ENCODE peak calls at places on chromosomes 4 and X, in four cellular contexts. V is stimulated activated CD8-positive, alpha-beta memory T cell treated with anti-CD3 and anti-CD28 coated beads, Interleukin-7, amount 100 ng/mL, for 24 hours; J is mucosa of gallbladder; B is effector memory CD8-positive, alpha-beta T cell. L is an unnamed sample.

GRCh38 chr4:114383721-114384120 is 214.9 kb upstream of the UGT8 start:
- DNase-seq in V (no peak), B (no peak), J (no peak), L (peak)

GRCh38 chr4:73828945-73829344 is 7.5 kb upstream of the CXCL6 start:
- DNase-seq in V (no peak), B (no peak), J (no peak), L (no peak)

GRCh38 chrX:53263597-53264094 is 17.7 kb downstream of the IQSEC2 start:
- DNase-seq in J (no peak), B (no peak), V (no peak), L (no peak)

GRCh38 chr4:13544556-13545393 is 467 bp upstream of the NKX3-2 start:
- DNase-seq in V (no peak), J (peak), B (no peak), L (no peak)

GRCh38 chr4:158625544-158625943 is 46.1 kb downstream of the C4orf46 start:
- DNase-seq in V (no peak), J (no peak), B (no peak), L (no peak)

GRCh38 chr4:70895405-70895804 is 6.8 kb upstream of the MOB1B start:
- DNase-seq in V (no peak), J (no peak), B (no peak), L (no peak)

GRCh38 chr4:25926473-25926872 is 12.5 kb downstream of the SMIM20 start:
- DNase-seq in V (no peak), B (no peak), J (no peak), L (no peak)

GRCh38 chrX:15206306-15206705 is 63.6 kb downstream of the ASB9 start:
- DNase-seq in V (no peak), J (no peak), B (no peak), L (no peak)

GRCh38 chrX:47210661-47211425 is 7.6 kb upstream of the CDK16 start:
- DNase-seq in V (no peak), J (no peak), B (no peak), L (no peak)

GRCh38 chrX:103475381-103475780 is 43.9 kb downstream of the RAB40A start:
- DNase-seq in B (no peak), V (no peak), J (no peak), L (no peak)

GRCh38 chr4:178340468-178340867 is 898.2 kb upstream of the AGA start:
- DNase-seq in V (no peak), J (no peak), B (no peak), L (no peak)

GRCh38 chrX:12973561-12974216 is 1.2 kb upstream of the TMSB4X start:
- DNase-seq in J (no peak), B (no peak), V (no peak), L (no peak)

GRCh38 chrX:48695524-48695875 is 1.0 kb upstream of the SUV39H1 start:
- DNase-seq in J (no peak), B (no peak), V (no peak), L (no peak)

GRCh38 chr4:52718123-52718522 is 33.1 kb downstream of the ERVMER34-1 start:
- DNase-seq in B (no peak), V (no peak), J (no peak), L (no peak)

GRCh38 chrX:106039920-106040319 is 1.4 kb upstream of the SERPINA7 start:
- DNase-seq in B (no peak), V (no peak), J (no peak), L (no peak)

GRCh38 chr4:74230902-74231499 is 73.1 kb downstream of the MTHFD2L start:
- DNase-seq in B (no peak), J (no peak), V (no peak), L (no peak)

GRCh38 chrX:32269877-32270276 is 941.5 kb downstream of the DMD start:
- DNase-seq in J (no peak), B (no peak), V (no peak), L (no peak)

GRCh38 chrX:153631931-153632611 is 14.9 kb upstream of the DUSP9 start:
- DNase-seq in V (no peak), B (no peak), J (no peak), L (no peak)

GRCh38 chr4:39410415-39410814 is 3.7 kb downstream of the KLB start:
- DNase-seq in B (no peak), J (no peak), V (no peak), L (no peak)

GRCh38 chrX:135435933-135436332 is 14.2 kb downstream of the SMIM10L2A start:
- DNase-seq in J (no peak), B (no peak), V (no peak), L (no peak)

GRCh38 chr4:183658362-183659028 is 490 bp downstream of the RWDD4 start:
- DNase-seq in V (no peak), B (no peak), J (no peak), L (no peak)

GRCh38 chr4:188930822-188931221 is 791.6 kb downstream of the TRIML1 start:
- DNase-seq in V (no peak), B (no peak), J (no peak), L (no peak)

GRCh38 chr4:111788046-111788642 is 357.1 kb upstream of the FAM241A start:
- DNase-seq in V (no peak), J (no peak), B (no peak), L (no peak)

GRCh38 chrX:38627683-38628082 is 66.3 kb downstream of the TSPAN7 start:
- DNase-seq in J (no peak), V (no peak), B (no peak), L (no peak)

GRCh38 chr4:102454278-102454677 is 46.9 kb upstream of the NFKB1 start:
- DNase-seq in J (no peak), B (no peak), V (no peak), L (no peak)

GRCh38 chrX:68917799-68918198 is 89.0 kb downstream of the EFNB1 start:
- DNase-seq in B (no peak), V (no peak), J (no peak), L (no peak)